ENCODE peak calls at places on chromosomes 2 and 18, in four cellular contexts. Y, H, C and K are unnamed samples.

GRCh38 chr2:158923180-158923594 is 45.3 kb upstream of the TANC1 start:
- DNase-seq in Y (no peak), H (peak), C (peak), K (peak)

GRCh38 chr2:235639387-235639786 is 145.5 kb downstream of the AGAP1 start:
- DNase-seq in Y (peak), C (no peak), H (no peak), K (peak)

GRCh38 chr18:4007846-4008245 is 447.3 kb downstream of the DLGAP1 start:
- DNase-seq in Y (no peak), H (no peak), C (no peak), K (no peak)

GRCh38 chr18:61908661-61909060 is 15.9 kb upstream of the RNF152 start:
- DNase-seq in C (no peak), Y (no peak), H (no peak), K (no peak)

GRCh38 chr2:187220100-187220499 is 228.0 kb downstream of the CALCRL start:
- DNase-seq in C (no peak), H (no peak), Y (no peak), K (no peak)

GRCh38 chr2:1282552-1282951 is 130.7 kb upstream of the TPO start:
- DNase-seq in C (no peak), Y (no peak), H (no peak), K (peak)

GRCh38 chr2:136117391-136117841 is 533 bp downstream of the CXCR4 start:
- DNase-seq in H (no peak), C (peak), Y (peak), K (peak)

GRCh38 chr2:41910126-41910525 is 137.7 kb upstream of the PKDCC start:
- DNase-seq in Y (peak), C (no peak), H (no peak), K (no peak)

GRCh38 chr2:70248810-70249438 is 496 bp upstream of the TIA1 start:
- DNase-seq in C (no peak), H (peak), Y (no peak), K (peak)

GRCh38 chr18:23943104-23943503 is 71.5 kb upstream of the TTC39C start:
- DNase-seq in C (no peak), H (no peak), Y (no peak), K (no peak)

GRCh38 chr18:46509530-46509929 is 147.5 kb downstream of the LOXHD1 start:
- DNase-seq in H (no peak), Y (no peak), C (no peak), K (no peak)
- H4K5ac ChIP-seq in H (no peak), Y (no peak), C (no peak), K (no peak)

GRCh38 chr2:176339208-176339607 is 70.0 kb downstream of the MTX2 start:
- DNase-seq in C (no peak), Y (no peak), H (no peak), K (no peak)

GRCh38 chr2:176338395-176338794 is 69.2 kb downstream of the MTX2 start:
- DNase-seq in Y (no peak), H (no peak), C (no peak), K (no peak)

GRCh38 chr2:176330612-176331011 is 61.4 kb downstream of the MTX2 start:
- DNase-seq in C (no peak), H (no peak), Y (no peak), K (no peak)

DNA sequence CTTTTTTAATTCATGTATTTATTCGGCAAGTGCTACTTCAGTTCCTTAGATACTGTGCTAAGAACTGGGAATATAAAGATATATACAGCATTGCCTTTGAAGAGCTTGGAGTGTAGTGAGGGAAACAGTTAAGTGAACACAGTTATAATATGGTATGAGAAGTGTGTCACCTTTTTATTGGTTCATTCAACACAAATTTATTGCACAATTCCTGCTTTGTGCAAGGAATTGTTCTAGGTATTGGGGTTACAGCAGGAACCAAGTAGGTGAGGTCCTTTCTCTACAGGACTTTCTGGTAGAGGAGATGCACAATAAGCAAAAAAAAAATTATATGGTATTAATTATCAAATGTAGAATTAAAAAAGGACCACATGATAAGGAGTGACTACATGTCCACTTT is 65.5 kb downstream of the MTX2 start:
- DNase-seq in Y (no peak), C (no peak), H (no peak), K (no peak)
- H4K5ac ChIP-seq in Y (no peak), C (no peak), H (no peak), K (no peak)

DNA sequence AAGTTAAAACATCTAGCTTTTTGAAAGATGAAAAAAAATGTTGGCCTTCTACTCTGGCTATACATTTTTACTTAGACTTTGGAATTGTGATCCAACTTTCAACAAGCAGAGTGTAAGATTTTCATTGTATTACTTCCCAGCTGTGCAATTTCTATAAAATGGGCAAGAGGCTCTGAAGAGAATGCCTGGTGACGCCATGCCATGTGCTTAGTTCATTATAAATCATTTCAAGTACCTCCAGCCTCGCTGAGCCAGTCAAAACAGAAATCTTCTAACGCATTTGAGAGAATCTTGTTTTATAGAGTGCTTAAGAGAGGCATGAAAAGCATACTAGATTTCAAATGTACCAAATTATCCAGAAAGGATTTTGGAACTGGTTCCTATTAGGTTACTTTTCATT is 10.1 kb upstream of the STK17B start:
- DNase-seq in H (no peak), C (no peak), Y (no peak), K (no peak)
- H4K5ac ChIP-seq in H (no peak), C (no peak), Y (no peak), K (no peak)

GRCh38 chr18:58761241-58761969 is 90.1 kb downstream of the MALT1 start:
- DNase-seq in H (peak), C (peak), Y (peak), K (no peak)
- H4K5ac ChIP-seq in H (no peak), C (no peak), Y (no peak), K (no peak)

GRCh38 chr2:164811826-164812225 is 29.8 kb downstream of the COBLL1 start:
- DNase-seq in H (no peak), C (no peak), Y (no peak), K (no peak)
- H4K5ac ChIP-seq in H (no peak), C (no peak), Y (no peak), K (no peak)

GRCh38 chr2:43491070-43491639 is 104.7 kb downstream of the THADA start:
- DNase-seq in H (no peak), Y (no peak), C (no peak), K (no peak)

GRCh38 chr2:43488737-43489136 is 107.1 kb downstream of the THADA start:
- DNase-seq in H (no peak), Y (no peak), C (no peak), K (no peak)

GRCh38 chr2:43495727-43496126 is 100.1 kb downstream of the THADA start:
- DNase-seq in Y (peak), C (no peak), H (no peak), K (no peak)

GRCh38 chr2:43490387-43490786 is 105.5 kb downstream of the THADA start:
- DNase-seq in Y (no peak), C (no peak), H (no peak), K (no peak)

DNA sequence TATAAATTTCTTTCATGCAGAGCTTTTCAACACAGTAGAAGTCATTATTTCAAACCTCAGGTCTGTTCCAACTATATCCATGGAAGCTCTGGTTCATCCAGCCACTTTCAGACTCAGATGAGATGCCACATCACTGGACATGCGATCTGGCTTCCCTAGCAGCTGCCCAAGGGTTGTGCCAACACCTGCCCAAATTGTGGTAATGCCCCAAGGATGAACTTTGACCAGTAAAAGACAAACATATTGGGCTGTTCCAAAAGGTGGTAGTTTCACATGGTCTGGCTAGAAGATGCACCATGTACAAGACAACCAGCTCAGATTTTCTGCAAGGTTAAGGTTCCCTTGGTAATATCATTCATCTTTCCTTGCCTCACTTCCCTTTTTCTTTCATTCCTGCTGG is 101.9 kb downstream of the THADA start:
- DNase-seq in C (no peak), Y (no peak), H (no peak), K (no peak)
- H4K5ac ChIP-seq in C (no peak), Y (no peak), H (no peak), K (no peak)